ENCODE peak calls at places on chromosomes 3 and 15, in eight cellular contexts. E, L, M, J, W, P, T and B are unnamed samples.

GRCh38 chr3:156561533-156561932 is 6.6 kb upstream of the SSR3 start:
- DNase-seq in J (no peak), P (no peak), M (no peak), T (no peak), E (no peak), L (no peak), W (no peak), B (no peak)

GRCh38 chr3:127208483-127209100 is 15.7 kb downstream of the PRR23E start:
- DNase-seq in E (no peak), T (no peak), J (no peak), P (no peak), W (no peak), L (peak), M (no peak), B (peak)

GRCh38 chr3:111653766-111654165 is 58.6 kb upstream of the ZBED2 start:
- DNase-seq in J (no peak), T (no peak), W (no peak), M (no peak), P (no peak), L (no peak), E (no peak), B (no peak)

GRCh38 chr3:25573386-25574171 is 91.1 kb downstream of the TOP2B start:
- DNase-seq in P (no peak), W (no peak), M (no peak), J (no peak), E (no peak), L (no peak), T (peak), B (no peak)

GRCh38 chr3:64266065-64266874 is 41.0 kb upstream of the PRICKLE2 start:
- DNase-seq in E (peak), T (peak), P (peak), M (no peak), W (no peak), J (peak), L (no peak), B (peak)

GRCh38 chr3:64187065-64187959 is 38.0 kb downstream of the PRICKLE2 start:
- DNase-seq in P (peak), M (no peak), J (no peak), W (peak), E (peak), T (peak), L (peak), B (peak)

GRCh38 chr3:189981668-189982067 is 139.0 kb downstream of the P3H2 start:
- DNase-seq in T (peak), E (peak), P (no peak), W (peak), J (peak), L (no peak), M (no peak), B (peak)

GRCh38 chr15:76642671-76643070 is 262.5 kb downstream of the SCAPER start:
- DNase-seq in T (no peak), J (no peak), P (no peak), W (no peak), L (no peak), M (no peak), E (no peak), B (no peak)

GRCh38 chr3:117903226-117903625 is 1131.4 kb downstream of the IGSF11 start:
- DNase-seq in P (no peak), E (no peak), L (no peak), W (no peak), M (no peak), T (peak), J (no peak), B (no peak)

GRCh38 chr3:46369675-46370132 is 1.0 kb upstream of the CCR5 start:
- DNase-seq in M (no peak), P (no peak), T (no peak), W (no peak), L (no peak), J (no peak), E (no peak), B (no peak)

GRCh38 chr15:76866716-76867321 is 38.3 kb downstream of the SCAPER start:
- DNase-seq in L (no peak), E (no peak), P (no peak), J (no peak), W (no peak), T (peak), M (no peak), B (no peak)

GRCh38 chr3:195897081-195897852 is 11.1 kb downstream of the TNK2 start:
- DNase-seq in W (peak), P (no peak), T (peak), L (no peak), E (peak), M (no peak), J (no peak), B (peak)

GRCh38 chr15:79640206-79640605 is 208.1 kb downstream of the MINAR1 start:
- DNase-seq in P (no peak), J (no peak), T (peak), W (no peak), L (peak), M (no peak), E (no peak), B (no peak)

GRCh38 chr15:82647835-82648256 is 683 bp upstream of the CPEB1 start:
- DNase-seq in M (no peak), P (peak), T (no peak), J (no peak), L (no peak), W (peak), E (peak), B (peak)

GRCh38 chr3:72447059-72447946 is 400.9 kb downstream of the SHQ1 start:
- DNase-seq in J (peak), W (peak), L (peak), P (peak), E (peak), M (peak), T (peak), B (peak)
- TF ChIP-seq POLR2A in J (peak), W (no peak), L (no peak), P (no peak), E (no peak), M (peak), T (peak), B (no peak)

GRCh38 chr3:6508410-6508759 is 352.5 kb upstream of the GRM7 start:
- DNase-seq in P (no peak), L (no peak), J (no peak), T (no peak), M (no peak), E (no peak), W (no peak), B (no peak)
- H3K4me3 ChIP-seq in P (no peak), L (no peak), J (no peak), T (no peak), M (no peak), E (no peak), W (no peak), B (no peak)

DNA sequence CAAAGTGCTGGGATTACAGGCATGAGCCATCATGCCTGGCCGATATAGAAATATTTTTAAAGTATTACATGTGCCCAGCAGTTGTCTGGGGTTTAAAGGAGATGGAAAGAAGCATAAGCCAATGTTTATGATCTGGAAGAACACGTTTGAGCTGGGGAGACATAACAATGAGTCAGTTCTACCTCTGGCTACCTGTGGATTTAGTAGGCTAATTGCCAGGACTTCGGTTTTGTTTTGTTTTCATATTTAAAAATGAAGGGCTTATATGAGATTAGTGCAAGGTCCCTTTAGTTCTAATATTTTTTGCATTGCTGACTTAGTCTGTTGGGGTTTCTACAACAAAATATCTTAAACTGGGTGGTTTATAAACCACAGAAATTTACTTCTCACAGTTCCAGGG is 22.9 kb upstream of the TNFSF10 start:
- DNase-seq in M (no peak), T (no peak), P (no peak), W (no peak), J (no peak), E (no peak), L (no peak), B (no peak)
- H3K27ac ChIP-seq in M (peak), T (no peak), P (no peak), W (no peak), J (no peak), E (no peak), L (no peak), B (peak)

GRCh38 chr3:181808053-181808452 is 96.3 kb downstream of the SOX2 start:
- DNase-seq in M (no peak), J (no peak), W (no peak), P (no peak), T (no peak), E (no peak), L (no peak), B (no peak)

GRCh38 chr3:181805703-181806102 is 94.0 kb downstream of the SOX2 start:
- DNase-seq in J (no peak), W (no peak), T (no peak), L (no peak), M (no peak), P (no peak), E (no peak), B (no peak)
- TF ChIP-seq POLR2A in J (no peak), W (no peak), T (no peak), L (no peak), M (no peak), P (no peak), E (no peak), B (no peak)

GRCh38 chr3:58129041-58129440 is 81.7 kb downstream of the DNASE1L3 start:
- DNase-seq in M (no peak), W (no peak), T (no peak), L (no peak), E (no peak), P (no peak), J (no peak), B (no peak)

GRCh38 chr3:58121183-58121582 is 89.6 kb downstream of the DNASE1L3 start:
- DNase-seq in T (no peak), M (no peak), P (no peak), L (no peak), W (no peak), E (no peak), J (no peak), B (no peak)

GRCh38 chr3:58122936-58123700 is 87.7 kb downstream of the DNASE1L3 start:
- DNase-seq in P (no peak), L (no peak), M (no peak), T (no peak), W (no peak), J (no peak), E (no peak), B (no peak)

GRCh38 chr3:58120075-58120812 is 90.5 kb downstream of the DNASE1L3 start:
- DNase-seq in L (peak), T (no peak), P (no peak), E (no peak), W (no peak), J (peak), M (no peak), B (no peak)

DNA sequence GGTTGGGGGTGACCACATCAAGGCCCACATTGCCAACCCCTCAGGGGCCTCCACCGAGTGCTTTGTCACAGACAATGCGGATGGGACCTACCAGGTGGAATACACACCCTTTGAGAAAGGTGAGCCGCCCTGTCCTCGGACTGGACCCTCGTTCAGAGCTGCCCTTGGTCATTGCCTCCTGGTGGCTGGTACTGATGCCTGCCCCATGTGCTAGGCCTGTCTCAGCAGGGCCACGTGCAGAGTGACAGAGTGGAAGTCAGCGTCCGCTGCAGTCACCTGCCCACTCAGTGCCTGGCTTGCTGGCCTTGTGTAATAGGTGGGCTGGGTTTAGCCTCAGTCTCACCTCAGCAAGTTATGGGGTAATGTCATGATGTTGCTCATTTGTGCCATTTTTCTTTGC is 86.4 kb downstream of the DNASE1L3 start:
- DNase-seq in J (no peak), P (no peak), E (no peak), T (no peak), L (no peak), M (no peak), W (no peak), B (no peak)
- H3K4me3 ChIP-seq in J (no peak), P (no peak), E (no peak), T (no peak), L (no peak), M (no peak), W (no peak), B (no peak)

DNA sequence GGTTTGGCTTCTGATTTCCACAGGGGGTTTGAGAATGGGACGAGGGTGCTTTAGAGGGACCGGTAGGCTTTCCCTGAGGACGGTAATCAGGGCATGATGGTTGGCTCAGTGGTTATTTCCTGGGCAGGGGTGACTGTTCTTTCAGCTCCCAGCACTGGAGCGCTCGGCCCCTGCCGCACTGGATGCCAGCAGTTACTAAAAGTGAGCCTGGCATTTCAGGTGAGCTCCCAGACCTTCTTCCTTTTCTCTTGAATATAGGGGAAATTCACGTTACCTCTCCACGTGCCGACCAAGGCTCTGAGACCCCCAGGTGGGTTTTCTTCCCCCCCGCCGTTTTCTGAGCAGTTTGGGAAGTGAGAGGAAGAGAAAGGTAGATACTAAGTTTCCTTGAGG is 1.0 kb downstream of the TEX264 start:
- DNase-seq in E (no peak), W (no peak), L (no peak), M (no peak), J (no peak), T (no peak), P (no peak), B (no peak)
- H3K27ac ChIP-seq in E (peak), W (peak), L (peak), M (peak), J (peak), T (no peak), P (peak), B (peak)